ENCODE peak calls at places on chromosomes 3 and 15, in four cellular contexts. One of them, this sample, is unnamed.
A peak's percentile ranks its signal among the peaks of the same experiment; 100 is the strongest.

GRCh38 chr15:58285921-58286278 is 145.9 kb upstream of the LIPC start:
- DNase-seq in foreskin keratinocyte: no peak
- DNase-seq in iPS-NIHi11: no peak
- DNase-seq in ecto neural progenitor cell: no peak
- DNase-seq in this sample: no peak

GRCh38 chr3:169278092-169278491 is 385.4 kb downstream of the MECOM start:
- DNase-seq in foreskin keratinocyte: no peak
- DNase-seq in ecto neural progenitor cell: no peak
- DNase-seq in iPS-NIHi11: no peak
- DNase-seq in this sample: no peak

GRCh38 chr3:120645083-120645800 is 36.8 kb downstream of the HGD start:
- DNase-seq in foreskin keratinocyte: no peak
- DNase-seq in ecto neural progenitor cell: no peak
- DNase-seq in iPS-NIHi11: no peak
- DNase-seq in this sample: no peak

GRCh38 chr3:96863129-96863740 is 48.8 kb downstream of the EPHA6 start:
- DNase-seq in ecto neural progenitor cell: no peak
- DNase-seq in foreskin keratinocyte: peak; percentile 33
- DNase-seq in iPS-NIHi11: peak; percentile 23
- DNase-seq in this sample: no peak

GRCh38 chr3:117751691-117752090 is 1042.1 kb downstream of the TUSC7 start:
- DNase-seq in iPS-NIHi11: no peak
- DNase-seq in foreskin keratinocyte: no peak
- DNase-seq in ecto neural progenitor cell: no peak
- DNase-seq in this sample: no peak

GRCh38 chr3:37853691-37854413 is 7.8 kb upstream of the CTDSPL start:
- DNase-seq in iPS-NIHi11: no peak
- DNase-seq in ecto neural progenitor cell: no peak
- DNase-seq in foreskin keratinocyte: peak; percentile 94
- DNase-seq in this sample: no peak

GRCh38 chr3:43497905-43498365 is 123.9 kb downstream of the ANO10 start:
- DNase-seq in iPS-NIHi11: no peak
- DNase-seq in foreskin keratinocyte: peak; percentile 39
- DNase-seq in ecto neural progenitor cell: no peak
- DNase-seq in this sample: no peak

GRCh38 chr15:98959640-98960007 is 48.0 kb downstream of the PGPEP1L start:
- DNase-seq in iPS-NIHi11: no peak
- DNase-seq in ecto neural progenitor cell: no peak
- DNase-seq in foreskin keratinocyte: no peak
- DNase-seq in this sample: no peak

GRCh38 chr15:96181873-96182301 is 148.6 kb upstream of the NR2F2 start:
- DNase-seq in ecto neural progenitor cell: no peak
- DNase-seq in foreskin keratinocyte: peak; percentile 71
- DNase-seq in iPS-NIHi11: no peak
- DNase-seq in this sample: no peak

GRCh38 chr3:71006810-71007785 is 576.4 kb downstream of the FOXP1 start:
- DNase-seq in foreskin keratinocyte: peak; percentile 89
- DNase-seq in iPS-NIHi11: peak; percentile 29
- DNase-seq in ecto neural progenitor cell: no peak
- DNase-seq in this sample: peak; percentile 3

GRCh38 chr3:156471431-156471830 is 83.5 kb downstream of the SSR3 start:
- DNase-seq in iPS-NIHi11: no peak
- DNase-seq in foreskin keratinocyte: no peak
- DNase-seq in ecto neural progenitor cell: no peak
- DNase-seq in this sample: no peak

GRCh38 chr15:74839526-74840395 is 3.2 kb downstream of the ULK3 start:
- DNase-seq in iPS-NIHi11: no peak
- DNase-seq in ecto neural progenitor cell: no peak
- DNase-seq in foreskin keratinocyte: no peak
- DNase-seq in this sample: no peak

GRCh38 chr15:70264014-70264492 is 166.3 kb upstream of the TLE3 start:
- DNase-seq in foreskin keratinocyte: no peak
- DNase-seq in iPS-NIHi11: peak; percentile 67
- DNase-seq in ecto neural progenitor cell: peak; percentile 66
- DNase-seq in this sample: no peak

GRCh38 chr3:154926721-154927120 is 153.4 kb upstream of the MME start:
- DNase-seq in iPS-NIHi11: no peak
- DNase-seq in foreskin keratinocyte: no peak
- DNase-seq in ecto neural progenitor cell: no peak
- DNase-seq in this sample: no peak

GRCh38 chr3:149494022-149494758 is 19.7 kb downstream of the TM4SF4 start:
- DNase-seq in ecto neural progenitor cell: peak; percentile 79
- DNase-seq in iPS-NIHi11: peak; percentile 86
- DNase-seq in foreskin keratinocyte: no peak
- DNase-seq in this sample: peak; percentile 41

GRCh38 chr15:82803793-82804574 is 1.9 kb downstream of the FSD2 start:
- DNase-seq in ecto neural progenitor cell: no peak
- DNase-seq in foreskin keratinocyte: no peak
- DNase-seq in iPS-NIHi11: no peak
- DNase-seq in this sample: no peak

GRCh38 chr3:161920196-161920595 is 423.6 kb downstream of the OTOL1 start:
- DNase-seq in ecto neural progenitor cell: no peak
- DNase-seq in foreskin keratinocyte: no peak
- DNase-seq in iPS-NIHi11: no peak
- DNase-seq in this sample: no peak

This sample was measured in CMK.